ENCODE peak calls at places on chromosomes 4 and X, in six cellular contexts. X is fibroblast of mammary gland, Y is fibroblast of lung, T is AG09309, J is astrocyte of the spinal cord, K is pancreas. E is an unnamed sample.

GRCh38 chr4:76548704-76549103 is 113.7 kb downstream of the SHROOM3 start:
- DNase-seq in X (no peak), J (no peak), Y (no peak), K (no peak), T (no peak), E (no peak)

GRCh38 chr4:11720292-11720691 is 291.6 kb upstream of the HS3ST1 start:
- DNase-seq in T (no peak), Y (peak; percentile 73), X (peak; percentile 55), J (peak; percentile 60), K (no peak), E (no peak)

GRCh38 chr4:157217708-157218107 is 2.8 kb upstream of the GRIA2 start:
- DNase-seq in T (no peak), X (peak; percentile 44), Y (peak; percentile 42), J (peak; percentile 45), K (no peak), E (no peak)

GRCh38 chr4:38317238-38317637 is 346.8 kb upstream of the KLF3 start:
- DNase-seq in J (no peak), Y (no peak), K (no peak), T (no peak), X (no peak), E (no peak)

GRCh38 chr4:6372649-6373525 is 99.5 kb downstream of the PPP2R2C start:
- DNase-seq in J (no peak), K (no peak), Y (peak; percentile 19), X (peak; percentile 40), T (no peak), E (no peak)

GRCh38 chrX:131728295-131729145 is 184.6 kb downstream of the OR13H1 start:
- DNase-seq in X (peak; percentile 88), T (peak; percentile 72), Y (no peak), K (no peak), J (peak; percentile 89), E (no peak)

GRCh38 chrX:5916945-5917344 is 311.7 kb downstream of the NLGN4X start:
- DNase-seq in X (no peak), K (no peak), Y (no peak), J (no peak), T (no peak), E (no peak)

GRCh38 chr4:81173213-81173612 is 41.8 kb downstream of the PRKG2 start:
- DNase-seq in J (peak; percentile 28), X (peak; percentile 63), Y (peak; percentile 62), K (no peak), T (no peak), E (no peak)

GRCh38 chrX:149937881-149938426 is 337 bp downstream of the EOLA2 start:
- DNase-seq in Y (peak; percentile 9), K (no peak), J (peak; percentile 1), X (no peak), T (no peak), E (no peak)

GRCh38 chr4:176065365-176066249 is at the start of gene WDR17:
- DNase-seq in T (no peak), J (peak; percentile 65), K (peak; percentile 91), X (peak; percentile 74), Y (peak; percentile 81), E (peak; percentile 42)

GRCh38 chr4:117085185-117085701 is at the start of gene TRAM1L1:
- DNase-seq in Y (peak; percentile 80), X (peak; percentile 51), K (peak; percentile 60), T (no peak), J (peak; percentile 79), E (peak; percentile 10)
- H3K4me3 ChIP-seq in Y (peak within 1 kb of the TSS; percentile 94), X (peak within 1 kb of the TSS; percentile 57), K (peak within 1 kb of the TSS; percentile 53), T (peak within 1 kb of the TSS; percentile 44), J (peak within 1 kb of the TSS; percentile 58), E (peak within 1 kb of the TSS; percentile 41)

DNA sequence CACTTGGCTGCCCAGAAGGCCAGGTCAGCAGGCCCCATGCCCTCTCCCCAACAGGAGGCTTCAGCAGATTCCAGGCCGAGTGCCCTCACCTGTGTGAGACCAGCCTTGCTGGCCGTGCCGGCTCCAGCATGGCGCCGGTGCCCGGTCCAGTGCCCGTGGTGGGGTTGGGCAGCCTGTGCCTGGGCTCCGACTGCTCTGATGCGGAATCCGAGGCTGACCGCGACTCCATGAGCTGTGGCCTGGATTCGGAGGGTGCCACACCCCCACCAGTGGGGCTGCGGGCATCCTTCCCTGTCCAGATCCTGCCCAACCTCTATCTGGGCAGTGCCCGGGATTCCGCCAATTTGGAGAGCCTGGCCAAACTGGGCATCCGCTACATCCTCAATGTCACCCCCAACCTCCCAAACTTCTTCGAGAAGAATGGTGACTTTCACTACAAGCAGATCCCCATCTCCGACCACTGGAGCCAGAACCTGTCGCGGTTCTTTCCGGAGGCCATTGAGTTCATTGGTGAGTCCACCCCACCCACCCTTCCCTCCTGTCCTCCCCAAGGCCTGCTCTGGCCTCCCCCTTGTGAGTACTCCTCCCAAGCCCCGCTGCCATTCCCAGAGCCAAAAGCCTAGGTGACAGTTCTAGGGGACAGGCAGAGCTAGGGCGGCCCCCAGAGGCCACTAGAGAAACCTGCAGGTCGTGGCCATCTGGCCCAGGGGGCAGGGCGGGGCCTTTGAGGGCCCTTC is 2.3 kb downstream of the DUSP9 start:
- DNase-seq in Y (no peak), J (no peak), T (no peak), K (peak; percentile 10), X (no peak), E (no peak)
- TF ChIP-seq CTCF in Y (no peak), J (peak; percentile 36), T (peak; percentile 23), K (peak; percentile 9), X (no peak), E (no peak)

DNA sequence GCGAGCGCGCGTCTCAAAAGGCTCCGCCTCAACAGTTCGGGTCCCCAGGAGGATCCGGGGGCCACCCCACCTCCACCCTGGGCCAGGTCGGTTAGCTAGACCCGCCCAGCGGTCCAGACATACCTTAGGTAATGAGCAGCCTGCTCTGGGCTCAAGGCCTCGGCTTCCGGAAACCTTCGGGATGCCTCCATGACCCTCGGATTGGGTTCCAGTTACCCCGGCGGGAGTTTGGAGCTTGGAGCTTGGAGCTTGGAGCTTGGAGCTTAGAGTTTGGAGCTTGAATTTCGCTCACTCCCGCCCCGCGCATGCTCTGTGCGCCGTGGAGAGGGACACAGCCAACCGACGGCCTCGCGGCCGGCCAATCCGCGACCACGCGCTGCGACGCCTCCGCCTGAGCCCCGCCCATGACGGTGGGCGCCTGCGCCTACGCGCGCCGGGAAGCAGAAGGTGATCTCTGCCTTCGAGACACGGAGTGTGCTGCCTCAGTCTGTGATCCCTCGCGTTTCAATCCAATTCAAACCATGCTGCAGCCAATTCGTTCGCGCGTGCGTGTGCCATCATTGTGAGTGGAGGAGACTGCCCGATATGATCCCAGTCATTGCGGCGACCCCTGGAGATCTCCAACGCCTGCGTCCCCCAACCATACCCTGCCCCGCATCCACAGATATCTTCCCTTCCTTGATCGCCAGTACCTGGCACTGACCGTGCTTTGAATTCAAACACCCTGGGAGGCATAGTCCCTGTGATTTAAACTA is at the start of gene ERCC6L:
- DNase-seq in J (peak; percentile 86), X (peak; percentile 82), T (peak; percentile 27), Y (peak; percentile 82), K (peak; percentile 85), E (peak; percentile 64)
- H3K4me3 ChIP-seq in J (peak within 1 kb of the TSS; percentile 58), X (peak within 1 kb of the TSS; percentile 65), T (peak within 1 kb of the TSS; percentile 49), Y (peak within 1 kb of the TSS; percentile 66), K (no peak within 1 kb of the TSS), E (peak within 1 kb of the TSS; percentile 60)

DNA sequence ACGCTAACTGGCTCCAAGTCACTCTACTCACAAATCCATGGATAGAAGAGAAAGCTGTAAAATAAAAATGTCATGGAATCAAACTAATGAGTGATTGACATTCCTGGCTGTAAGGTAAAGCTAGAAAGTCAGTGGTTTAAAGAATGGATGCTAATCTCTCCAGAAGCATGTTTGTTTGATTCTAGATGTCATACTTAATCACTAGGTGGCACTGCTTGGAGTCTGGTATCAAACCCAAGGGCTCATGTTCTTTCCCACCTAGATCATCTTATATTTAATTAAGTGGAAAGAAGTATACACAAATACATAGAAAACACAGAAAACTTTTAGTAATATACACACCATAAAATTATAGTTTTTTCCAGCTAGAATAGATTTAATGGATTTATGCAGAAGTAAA is 2666.6 kb downstream of the PCDH7 start:
- DNase-seq in T (no peak), J (no peak), Y (no peak), K (no peak), X (peak; percentile 4), E (no peak)
- TF ChIP-seq CTCF in T (peak; percentile 4), J (no peak), Y (no peak), K (no peak), X (peak; percentile 9), E (no peak)

DNA sequence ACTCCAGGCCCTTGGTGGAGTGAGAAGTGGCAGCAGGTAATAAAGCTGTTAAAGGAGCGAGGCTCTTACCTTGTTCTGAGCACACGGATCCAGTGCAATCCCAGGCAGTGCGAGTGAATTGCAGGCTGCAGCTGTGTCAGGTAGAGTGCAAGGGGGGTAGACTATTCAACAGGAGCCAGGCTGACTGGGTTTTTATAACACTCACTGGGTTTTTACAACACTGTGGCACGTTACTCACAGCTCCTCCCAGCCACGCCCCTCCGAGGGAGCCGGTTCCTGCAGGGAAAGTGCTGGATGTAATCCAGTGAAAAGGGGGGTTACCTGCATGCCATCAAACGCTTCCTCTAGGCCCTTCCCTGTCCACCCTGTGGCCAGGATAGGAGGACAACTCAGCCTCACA is 358 bp downstream of the FGFBP1 start:
- DNase-seq in X (no peak), T (no peak), K (peak; percentile 9), Y (no peak), J (no peak), E (no peak)
- H3K4me3 ChIP-seq in X (no peak overlapping the region), T (no peak overlapping the region), K (no peak overlapping the region), Y (no peak overlapping the region), J (no peak overlapping the region), E (no peak overlapping the region)

E was measured in HFF-Myc.